ENCODE peak calls at places on chromosomes 12 and 14, in nine cellular contexts. One of them, this sample, is unnamed.

GRCh38 chr14:73645248-73645610 is 443 bp downstream of the DNAL1 start:
- DNase-seq in H1: no peak
- DNase-seq in HCT116: no peak
- DNase-seq in GM12878: no peak
- DNase-seq in suprapubic skin: no peak
- DNase-seq in upper lobe of left lung: no peak
- DNase-seq in spleen: no peak
- DNase-seq in SK-N-SH: no peak
- DNase-seq in GM23338: no peak
- DNase-seq in this sample: no peak

GRCh38 chr14:93430319-93430801 is 379 bp upstream of the UNC79 start:
- DNase-seq in H1: peak
- DNase-seq in HCT116: no peak
- DNase-seq in GM12878: no peak
- DNase-seq in suprapubic skin: no peak
- DNase-seq in upper lobe of left lung: no peak
- DNase-seq in spleen: no peak
- DNase-seq in SK-N-SH: peak
- DNase-seq in GM23338: peak
- DNase-seq in this sample: no peak

GRCh38 chr12:27667540-27667939 is 28.7 kb upstream of the REP15 start:
- DNase-seq in H1: no peak
- DNase-seq in HCT116: no peak
- DNase-seq in GM12878: no peak
- DNase-seq in suprapubic skin: no peak
- DNase-seq in upper lobe of left lung: peak
- DNase-seq in spleen: peak
- DNase-seq in SK-N-SH: no peak
- DNase-seq in GM23338: no peak
- DNase-seq in this sample: no peak

GRCh38 chr14:99772371-99773283 is 20.6 kb upstream of the EML1 start:
- DNase-seq in H1: no peak
- DNase-seq in HCT116: no peak
- DNase-seq in GM12878: no peak
- DNase-seq in suprapubic skin: no peak
- DNase-seq in upper lobe of left lung: no peak
- DNase-seq in spleen: no peak
- DNase-seq in SK-N-SH: no peak
- DNase-seq in GM23338: no peak
- DNase-seq in this sample: no peak

GRCh38 chr14:29671034-29671433 is 256.6 kb downstream of the PRKD1 start:
- DNase-seq in H1: no peak
- DNase-seq in HCT116: no peak
- DNase-seq in GM12878: no peak
- DNase-seq in suprapubic skin: no peak
- DNase-seq in upper lobe of left lung: no peak
- DNase-seq in spleen: no peak
- DNase-seq in SK-N-SH: no peak
- DNase-seq in GM23338: no peak
- DNase-seq in this sample: no peak

GRCh38 chr12:124390442-124391116 is 95.7 kb downstream of the RFLNA start:
- DNase-seq in H1: no peak
- DNase-seq in HCT116: peak
- DNase-seq in GM12878: peak
- DNase-seq in suprapubic skin: no peak
- DNase-seq in upper lobe of left lung: peak
- DNase-seq in spleen: peak
- DNase-seq in SK-N-SH: no peak
- DNase-seq in GM23338: no peak
- DNase-seq in this sample: peak

GRCh38 chr12:63045020-63045860 is 105.8 kb downstream of the AVPR1A start:
- DNase-seq in H1: no peak
- DNase-seq in HCT116: no peak
- DNase-seq in GM12878: no peak
- DNase-seq in suprapubic skin: no peak
- DNase-seq in upper lobe of left lung: no peak
- DNase-seq in spleen: no peak
- DNase-seq in SK-N-SH: no peak
- DNase-seq in GM23338: no peak
- DNase-seq in this sample: no peak

GRCh38 chr12:81722004-81722403 is 37.1 kb downstream of the PPFIA2 start:
- DNase-seq in H1: no peak
- DNase-seq in HCT116: no peak
- DNase-seq in GM12878: no peak
- DNase-seq in suprapubic skin: no peak
- DNase-seq in upper lobe of left lung: no peak
- DNase-seq in spleen: no peak
- DNase-seq in SK-N-SH: no peak
- DNase-seq in GM23338: no peak
- DNase-seq in this sample: no peak

GRCh38 chr14:105066285-105067071 is 1.2 kb upstream of the GPR132 start:
- DNase-seq in H1: no peak
- DNase-seq in HCT116: no peak
- DNase-seq in GM12878: no peak
- DNase-seq in suprapubic skin: peak
- DNase-seq in upper lobe of left lung: no peak
- DNase-seq in spleen: peak
- DNase-seq in SK-N-SH: no peak
- DNase-seq in GM23338: no peak
- DNase-seq in this sample: no peak

GRCh38 chr14:80356413-80356812 is 145.1 kb upstream of the DIO2 start:
- DNase-seq in H1: no peak
- DNase-seq in HCT116: no peak
- DNase-seq in GM12878: no peak
- DNase-seq in suprapubic skin: no peak
- DNase-seq in upper lobe of left lung: no peak
- DNase-seq in spleen: no peak
- DNase-seq in SK-N-SH: peak
- DNase-seq in GM23338: peak
- DNase-seq in this sample: no peak

GRCh38 chr12:3116106-3116898 is 39.1 kb downstream of the TSPAN9 start:
- DNase-seq in H1: no peak
- DNase-seq in HCT116: no peak
- DNase-seq in GM12878: no peak
- DNase-seq in suprapubic skin: no peak
- DNase-seq in upper lobe of left lung: no peak
- DNase-seq in spleen: no peak
- DNase-seq in SK-N-SH: no peak
- DNase-seq in GM23338: no peak
- DNase-seq in this sample: no peak

GRCh38 chr12:15651381-15651780 is 137.8 kb downstream of the EPS8 start:
- DNase-seq in H1: no peak
- DNase-seq in HCT116: no peak
- DNase-seq in GM12878: no peak
- DNase-seq in suprapubic skin: no peak
- DNase-seq in upper lobe of left lung: no peak
- DNase-seq in spleen: no peak
- DNase-seq in SK-N-SH: peak
- DNase-seq in GM23338: no peak
- DNase-seq in this sample: no peak

GRCh38 chr12:77064891-77065360 is 443 bp downstream of the E2F7 start:
- DNase-seq in H1: no peak
- DNase-seq in HCT116: no peak
- DNase-seq in GM12878: no peak
- DNase-seq in suprapubic skin: peak
- DNase-seq in upper lobe of left lung: no peak
- DNase-seq in spleen: no peak
- DNase-seq in SK-N-SH: no peak
- DNase-seq in GM23338: peak
- DNase-seq in this sample: no peak

GRCh38 chr12:121214855-121215745 is 5.2 kb downstream of the P2RX4 start:
- DNase-seq in H1: no peak
- DNase-seq in HCT116: peak
- DNase-seq in GM12878: no peak
- DNase-seq in suprapubic skin: no peak
- DNase-seq in upper lobe of left lung: no peak
- DNase-seq in spleen: peak
- DNase-seq in SK-N-SH: no peak
- DNase-seq in GM23338: no peak
- DNase-seq in this sample: peak

GRCh38 chr14:101408077-101408831 is 153.0 kb upstream of the DIO3 start:
- DNase-seq in H1: no peak
- DNase-seq in HCT116: no peak
- DNase-seq in GM12878: no peak
- DNase-seq in suprapubic skin: no peak
- DNase-seq in upper lobe of left lung: no peak
- DNase-seq in spleen: no peak
- DNase-seq in SK-N-SH: no peak
- DNase-seq in GM23338: no peak
- DNase-seq in this sample: no peak

GRCh38 chr14:77615231-77616132 is 955 bp downstream of the SPTLC2 start:
- DNase-seq in H1: no peak
- DNase-seq in HCT116: no peak
- DNase-seq in GM12878: no peak
- DNase-seq in suprapubic skin: no peak
- DNase-seq in upper lobe of left lung: no peak
- DNase-seq in spleen: no peak
- DNase-seq in SK-N-SH: peak
- DNase-seq in GM23338: peak
- DNase-seq in this sample: no peak

GRCh38 chr12:49482095-49483051 is 56.5 kb upstream of the KCNH3 start:
- DNase-seq in H1: no peak
- DNase-seq in HCT116: no peak
- DNase-seq in GM12878: no peak
- DNase-seq in suprapubic skin: no peak
- DNase-seq in upper lobe of left lung: no peak
- DNase-seq in spleen: no peak
- DNase-seq in SK-N-SH: no peak
- DNase-seq in GM23338: peak
- DNase-seq in this sample: no peak

GRCh38 chr14:77598366-77599050 is 17.9 kb downstream of the SPTLC2 start:
- DNase-seq in H1: no peak
- DNase-seq in HCT116: no peak
- DNase-seq in GM12878: no peak
- DNase-seq in suprapubic skin: no peak
- DNase-seq in upper lobe of left lung: no peak
- DNase-seq in spleen: no peak
- DNase-seq in SK-N-SH: no peak
- DNase-seq in GM23338: no peak
- DNase-seq in this sample: no peak

GRCh38 chr12:101351682-101352081 is 55.9 kb downstream of the ARL1 start:
- DNase-seq in H1: no peak
- DNase-seq in HCT116: no peak
- DNase-seq in GM12878: no peak
- DNase-seq in suprapubic skin: no peak
- DNase-seq in upper lobe of left lung: no peak
- DNase-seq in spleen: no peak
- DNase-seq in SK-N-SH: no peak
- DNase-seq in GM23338: no peak
- DNase-seq in this sample: no peak

GRCh38 chr12:27545666-27546065 is 21.7 kb downstream of the PPFIBP1 start:
- DNase-seq in H1: no peak
- DNase-seq in HCT116: no peak
- DNase-seq in GM12878: no peak
- DNase-seq in suprapubic skin: no peak
- DNase-seq in upper lobe of left lung: no peak
- DNase-seq in spleen: no peak
- DNase-seq in SK-N-SH: no peak
- DNase-seq in GM23338: no peak
- DNase-seq in this sample: no peak

GRCh38 chr14:89276424-89276975 is 140.5 kb downstream of the FOXN3 start:
- DNase-seq in H1: no peak
- DNase-seq in HCT116: no peak
- DNase-seq in GM12878: peak
- DNase-seq in suprapubic skin: peak
- DNase-seq in upper lobe of left lung: peak
- DNase-seq in spleen: no peak
- DNase-seq in SK-N-SH: no peak
- DNase-seq in GM23338: no peak
- DNase-seq in this sample: no peak

GRCh38 chr12:3137814-3138445 is 60.8 kb downstream of the TSPAN9 start:
- DNase-seq in H1: peak
- DNase-seq in HCT116: no peak
- DNase-seq in GM12878: no peak
- DNase-seq in suprapubic skin: no peak
- DNase-seq in upper lobe of left lung: no peak
- DNase-seq in spleen: no peak
- DNase-seq in SK-N-SH: peak
- DNase-seq in GM23338: no peak
- DNase-seq in this sample: no peak

GRCh38 chr14:24172261-24172860 is 481 bp downstream of the REC8 start:
- DNase-seq in H1: no peak
- DNase-seq in HCT116: no peak
- DNase-seq in GM12878: no peak
- DNase-seq in suprapubic skin: peak
- DNase-seq in upper lobe of left lung: no peak
- DNase-seq in spleen: no peak
- DNase-seq in SK-N-SH: peak
- DNase-seq in GM23338: peak
- DNase-seq in this sample: no peak
- H3K4me3 ChIP-seq in H1: peak
- H3K4me3 ChIP-seq in HCT116: no peak
- H3K4me3 ChIP-seq in GM12878: peak
- H3K4me3 ChIP-seq in suprapubic skin: peak
- H3K4me3 ChIP-seq in upper lobe of left lung: peak
- H3K4me3 ChIP-seq in spleen: peak
- H3K4me3 ChIP-seq in SK-N-SH: peak
- H3K4me3 ChIP-seq in GM23338: peak
- H3K4me3 ChIP-seq in this sample: peak

GRCh38 chr12:123388218-123388947 is 4.5 kb downstream of the KMT5A start:
- DNase-seq in H1: peak
- DNase-seq in HCT116: no peak
- DNase-seq in GM12878: peak
- DNase-seq in suprapubic skin: peak
- DNase-seq in upper lobe of left lung: peak
- DNase-seq in spleen: peak
- DNase-seq in SK-N-SH: peak
- DNase-seq in GM23338: peak
- DNase-seq in this sample: peak
- TF ChIP-seq POLR2AphosphoS5 in H1: no peak
- TF ChIP-seq POLR2AphosphoS5 in HCT116: no peak
- TF ChIP-seq POLR2AphosphoS5 in GM12878: no peak
- TF ChIP-seq POLR2AphosphoS5 in suprapubic skin: peak
- TF ChIP-seq POLR2AphosphoS5 in upper lobe of left lung: peak
- TF ChIP-seq POLR2AphosphoS5 in spleen: peak
- TF ChIP-seq POLR2AphosphoS5 in SK-N-SH: no peak
- TF ChIP-seq POLR2AphosphoS5 in GM23338: no peak
- TF ChIP-seq POLR2AphosphoS5 in this sample: no peak

DNA sequence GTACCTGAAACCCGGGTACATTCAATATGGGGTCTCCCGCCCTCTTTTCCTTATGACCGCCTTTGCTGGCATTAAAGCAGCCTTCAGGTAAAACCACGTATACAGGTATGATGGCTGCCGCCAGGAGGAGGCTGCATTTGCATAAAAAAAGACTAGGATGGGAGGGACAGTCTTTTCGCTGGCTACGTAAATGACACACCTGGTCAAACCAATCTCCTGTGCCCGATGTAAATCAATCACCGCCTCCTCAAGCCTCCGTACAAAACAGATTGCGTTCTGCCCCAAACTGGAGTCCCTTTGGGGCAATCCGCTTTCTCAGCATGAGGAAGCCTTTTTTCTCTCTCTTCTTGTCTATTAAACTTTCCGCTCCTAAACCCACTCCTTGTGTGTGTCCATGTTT is 8.1 kb upstream of the ALDH1L2 start:
- DNase-seq in H1: peak
- DNase-seq in HCT116: no peak
- DNase-seq in GM12878: no peak
- DNase-seq in suprapubic skin: no peak
- DNase-seq in upper lobe of left lung: no peak
- DNase-seq in spleen: no peak
- DNase-seq in SK-N-SH: no peak
- DNase-seq in GM23338: peak
- DNase-seq in this sample: no peak
- H3K4me3 ChIP-seq in H1: peak
- H3K4me3 ChIP-seq in HCT116: no peak
- H3K4me3 ChIP-seq in GM12878: no peak
- H3K4me3 ChIP-seq in suprapubic skin: peak
- H3K4me3 ChIP-seq in upper lobe of left lung: no peak
- H3K4me3 ChIP-seq in spleen: no peak
- H3K4me3 ChIP-seq in SK-N-SH: no peak
- H3K4me3 ChIP-seq in GM23338: peak
- H3K4me3 ChIP-seq in this sample: peak

GRCh38 chr12:96241484-96242256 is 47.5 kb downstream of the ELK3 start:
- DNase-seq in H1: no peak
- DNase-seq in HCT116: no peak
- DNase-seq in GM12878: no peak
- DNase-seq in suprapubic skin: peak
- DNase-seq in upper lobe of left lung: peak
- DNase-seq in spleen: peak
- DNase-seq in SK-N-SH: no peak
- DNase-seq in GM23338: peak
- DNase-seq in this sample: no peak
- TF ChIP-seq POLR2AphosphoS5 in H1: no peak
- TF ChIP-seq POLR2AphosphoS5 in HCT116: no peak
- TF ChIP-seq POLR2AphosphoS5 in GM12878: no peak
- TF ChIP-seq POLR2AphosphoS5 in suprapubic skin: peak
- TF ChIP-seq POLR2AphosphoS5 in upper lobe of left lung: peak
- TF ChIP-seq POLR2AphosphoS5 in spleen: no peak
- TF ChIP-seq POLR2AphosphoS5 in SK-N-SH: no peak
- TF ChIP-seq POLR2AphosphoS5 in GM23338: no peak
- TF ChIP-seq POLR2AphosphoS5 in this sample: peak

This sample was measured in stomach.